ENCODE peak calls at places on chromosome 7, in four cellular contexts. V is GM23248, G is colonic mucosa, B is adipocyte. Q is an unnamed sample.

GRCh38 chr7:94423865-94424264 is 29.2 kb downstream of the COL1A2 start:
- DNase-seq in V (peak; percentile 90), G (no peak), B (peak; percentile 70), Q (no peak)

GRCh38 chr7:55536619-55537457 is 35.5 kb downstream of the VOPP1 start:
- DNase-seq in B (no peak), G (no peak), V (no peak), Q (no peak)

GRCh38 chr7:29228289-29229011 is 33.9 kb downstream of the CHN2 start:
- DNase-seq in B (no peak), V (no peak), G (peak; percentile 80), Q (no peak)

GRCh38 chr7:92609921-92610518 is 19.8 kb upstream of the FAM133B start:
- DNase-seq in B (peak; percentile 52), V (peak; percentile 45), G (no peak), Q (no peak)

GRCh38 chr7:14218338-14218737 is 228.9 kb upstream of the ETV1 start:
- DNase-seq in G (no peak), B (no peak), V (no peak), Q (no peak)

GRCh38 chr7:123738808-123739207 is 10.0 kb downstream of the WASL start:
- DNase-seq in B (no peak), G (no peak), V (no peak), Q (no peak)

GRCh38 chr7:39667354-39667923 is 44.1 kb downstream of the RALA start:
- DNase-seq in G (no peak), V (peak; percentile 30), B (peak; percentile 28), Q (no peak)

GRCh38 chr7:87574630-87575029 is 26.1 kb downstream of the ABCB1 start:
- DNase-seq in B (peak; percentile 59), V (peak; percentile 87), G (no peak), Q (no peak)

GRCh38 chr7:102468416-102469350 is 3.9 kb downstream of the LRWD1 start:
- DNase-seq in V (no peak), G (no peak), B (no peak), Q (peak; percentile 58)

GRCh38 chr7:77197135-77197534 is 2.5 kb downstream of the FGL2 start:
- DNase-seq in B (no peak), V (no peak), G (peak; percentile 63), Q (no peak)

GRCh38 chr7:143418681-143419458 is 10.2 kb upstream of the EPHA1 start:
- DNase-seq in G (no peak), V (no peak), B (no peak), Q (no peak)

GRCh38 chr7:158829021-158829341 is 328 bp downstream of the ESYT2 start:
- DNase-seq in V (peak; percentile 93), B (peak; percentile 85), G (peak; percentile 50), Q (no peak)

GRCh38 chr7:129774871-129775694 is 163.6 kb downstream of the NRF1 start:
- DNase-seq in V (no peak), B (no peak), G (no peak), Q (no peak)

GRCh38 chr7:47301657-47302295 is 280.1 kb downstream of the TNS3 start:
- DNase-seq in B (no peak), G (peak; percentile 7), V (peak; percentile 17), Q (no peak)

GRCh38 chr7:298375-298702 is 8.4 kb downstream of the FOXL3 start:
- DNase-seq in G (no peak), V (no peak), B (no peak), Q (no peak)

GRCh38 chr7:148337995-148338747 is 252.4 kb upstream of the C7orf33 start:
- DNase-seq in G (no peak), V (no peak), B (no peak), Q (no peak)

GRCh38 chr7:55545496-55545895 is 26.8 kb downstream of the VOPP1 start:
- DNase-seq in G (no peak), B (peak; percentile 55), V (peak; percentile 78), Q (no peak)

GRCh38 chr7:100132697-100133137 is 6.0 kb downstream of the MBLAC1 start:
- DNase-seq in B (peak; percentile 78), G (peak; percentile 79), V (peak; percentile 74), Q (no peak)

GRCh38 chr7:2017483-2017891 is 215.3 kb downstream of the MAD1L1 start:
- DNase-seq in B (no peak), V (no peak), G (no peak), Q (peak; percentile 28)

GRCh38 chr7:148503900-148504487 is 86.6 kb upstream of the C7orf33 start:
- DNase-seq in G (no peak), V (peak; percentile 56), B (peak; percentile 76), Q (no peak)

GRCh38 chr7:80520199-80520598 is 8.3 kb upstream of the GNAT3 start:
- DNase-seq in B (no peak), G (no peak), V (no peak), Q (no peak)

GRCh38 chr7:92567460-92567859 is 22.7 kb downstream of the FAM133B start:
- DNase-seq in B (no peak), G (no peak), V (peak; percentile 30), Q (no peak)

GRCh38 chr7:87083865-87084519 is 24.5 kb upstream of the ELAPOR2 start:
- DNase-seq in G (no peak), B (no peak), V (peak; percentile 43), Q (no peak)

GRCh38 chr7:138553805-138554204 is 93.7 kb downstream of the TRIM24 start:
- DNase-seq in V (no peak), G (no peak), B (no peak), Q (no peak)

GRCh38 chr7:130708766-130709165 is 22.4 kb upstream of the TSGA13 start:
- DNase-seq in B (no peak), G (no peak), V (no peak), Q (no peak)

GRCh38 chr7:150994141-150994837 is 3.5 kb downstream of the NOS3 start:
- DNase-seq in V (no peak), G (no peak), B (no peak), Q (peak; percentile 71)

GRCh38 chr7:105212236-105212635 is 176.5 kb downstream of the SRPK2 start:
- DNase-seq in G (no peak), V (no peak), B (no peak), Q (no peak)

GRCh38 chr7:109890622-109891021 is 1200.3 kb upstream of the LRRN3 start:
- DNase-seq in B (no peak), G (no peak), V (no peak), Q (no peak)

GRCh38 chr7:31767686-31768358 is 80.8 kb downstream of the PPP1R17 start:
- DNase-seq in V (no peak), B (no peak), G (no peak), Q (no peak)

GRCh38 chr7:16982640-16983103 is 100.9 kb upstream of the AGR3 start:
- DNase-seq in G (no peak), V (peak; percentile 72), B (peak; percentile 84), Q (no peak)

GRCh38 chr7:95550546-95550945 is 45.8 kb downstream of the PDK4 start:
- DNase-seq in B (peak; percentile 13), V (no peak), G (no peak), Q (no peak)
- H3K4me1 ChIP-seq in B (peaks cover 67% of the 10 kb centered on the region), V (peaks cover 10% of the 10 kb centered on the region), G (no peaks in the 10 kb centered on the region), Q (peaks cover 11% of the 10 kb centered on the region)

GRCh38 chr7:50303894-50304157 is 690 bp upstream of the IKZF1 start:
- DNase-seq in B (peak; percentile 17), G (no peak), V (peak; percentile 18), Q (peak; percentile 60)
- H3K4me3 ChIP-seq in B (peak overlapping the region; percentile 41), G (peak overlapping the region; percentile 37), V (no peak overlapping the region), Q (peak overlapping the region; percentile 67)

GRCh38 chr7:127404282-127405049 is 12.0 kb upstream of the ZNF800 start:
- DNase-seq in V (no peak), B (no peak), G (no peak), Q (no peak)

GRCh38 chr7:127415060-127415742 is 22.7 kb upstream of the ZNF800 start:
- DNase-seq in B (no peak), V (no peak), G (no peak), Q (peak; percentile 12)

GRCh38 chr7:127413326-127413725 is 20.8 kb upstream of the ZNF800 start:
- DNase-seq in G (no peak), B (no peak), V (no peak), Q (no peak)

GRCh38 chr7:127413962-127414361 is 21.5 kb upstream of the ZNF800 start:
- DNase-seq in V (no peak), B (no peak), G (no peak), Q (no peak)

GRCh38 chr7:127409629-127410028 is 17.1 kb upstream of the ZNF800 start:
- DNase-seq in G (no peak), V (peak; percentile 5), B (peak; percentile 3), Q (no peak)
- H3K4me1 ChIP-seq in G (no peaks in the 10 kb centered on the region), V (no peaks in the 10 kb centered on the region), B (peaks cover 11% of the 10 kb centered on the region), Q (no peaks in the 10 kb centered on the region)

GRCh38 chr7:111290419-111290818 is 199.5 kb downstream of the LRRN3 start:
- DNase-seq in B (peak; percentile 59), V (no peak), G (no peak), Q (no peak)

GRCh38 chr7:111292026-111292430 is 201.1 kb downstream of the LRRN3 start:
- DNase-seq in V (peak; percentile 29), B (peak; percentile 81), G (no peak), Q (no peak)

GRCh38 chr7:111294494-111294893 is 203.6 kb downstream of the LRRN3 start:
- DNase-seq in V (no peak), G (no peak), B (no peak), Q (no peak)

GRCh38 chr7:111290982-111291381 is 200.1 kb downstream of the LRRN3 start:
- DNase-seq in G (no peak), B (peak; percentile 11), V (no peak), Q (no peak)
- H3K4me3 ChIP-seq in G (no peak overlapping the region), B (no peak overlapping the region), V (no peak overlapping the region), Q (no peak overlapping the region)

GRCh38 chr7:12647364-12648219 is 39.8 kb upstream of the ARL4A start:
- DNase-seq in G (peak; percentile 25), B (peak; percentile 75), V (peak; percentile 87), Q (no peak)

GRCh38 chr7:12648704-12649261 is 38.6 kb upstream of the ARL4A start:
- DNase-seq in G (no peak), V (no peak), B (no peak), Q (no peak)

GRCh38 chr7:12653127-12653917 is 34.1 kb upstream of the ARL4A start:
- DNase-seq in B (peak; percentile 41), V (peak; percentile 41), G (no peak), Q (no peak)

GRCh38 chr7:12649348-12649747 is 38.1 kb upstream of the ARL4A start:
- DNase-seq in B (no peak), G (no peak), V (no peak), Q (no peak)

GRCh38 chr7:12650080-12650479 is 37.4 kb upstream of the ARL4A start:
- DNase-seq in G (no peak), V (no peak), B (no peak), Q (no peak)
- H3K4me1 ChIP-seq in G (no peaks in the 10 kb centered on the region), V (peaks cover 20% of the 10 kb centered on the region), B (peaks cover 6% of the 10 kb centered on the region), Q (no peaks in the 10 kb centered on the region)